ENCODE peak calls at places on chromosomes 12 and 14, in nine cellular contexts. W, P, J, M, C, H, K, V and Z are unnamed samples.

GRCh38 chr12:90015228-90015627 is 306.6 kb upstream of the ATP2B1 start:
- DNase-seq in M (no peak), C (no peak), J (no peak), H (no peak), W (no peak), K (peak), P (no peak), V (no peak), Z (no peak)

GRCh38 chr14:68593806-68594536 is 198.9 kb downstream of the ZFP36L1 start:
- DNase-seq in W (no peak), H (no peak), P (no peak), V (no peak), C (no peak), J (no peak), K (peak), M (no peak), Z (no peak)

GRCh38 chr12:127628655-127629054 is 638.3 kb upstream of the TMEM132C start:
- DNase-seq in V (no peak), J (no peak), H (no peak), C (no peak), W (no peak), K (peak), P (no peak), M (no peak), Z (no peak)

GRCh38 chr12:56987551-56988053 is 18.7 kb downstream of the ZBTB39 start:
- DNase-seq in W (peak), K (peak), C (no peak), V (peak), J (peak), P (peak), M (peak), H (peak), Z (no peak)

GRCh38 chr12:132218915-132219314 is 74.7 kb downstream of the NOC4L start:
- DNase-seq in K (no peak), W (no peak), C (no peak), J (peak), M (peak), H (no peak), P (peak), V (no peak), Z (no peak)

GRCh38 chr14:91167380-91167770 is 53.5 kb downstream of the DGLUCY start:
- DNase-seq in V (no peak), C (no peak), J (no peak), W (no peak), H (no peak), K (no peak), M (no peak), P (no peak), Z (no peak)

GRCh38 chr12:3012786-3013185 is 53.6 kb downstream of the TEAD4 start:
- DNase-seq in C (no peak), M (no peak), H (no peak), K (no peak), W (no peak), J (no peak), P (no peak), V (no peak), Z (no peak)

GRCh38 chr12:128914908-128915563 is 61.8 kb downstream of the GLT1D1 start:
- DNase-seq in M (no peak), H (no peak), V (no peak), K (no peak), J (no peak), P (peak), W (no peak), C (peak), Z (peak)

GRCh38 chr12:118175823-118176447 is 40.0 kb downstream of the PEBP1 start:
- DNase-seq in P (peak), H (no peak), C (peak), M (no peak), J (no peak), K (no peak), V (no peak), W (no peak), Z (peak)

GRCh38 chr12:80857311-80857710 is 80.4 kb downstream of the LIN7A start:
- DNase-seq in K (peak), V (no peak), H (no peak), J (no peak), P (no peak), M (no peak), C (no peak), W (no peak), Z (no peak)

GRCh38 chr14:95123895-95124579 is 33.3 kb downstream of the DICER1 start:
- DNase-seq in K (no peak), M (no peak), C (no peak), H (no peak), P (no peak), J (no peak), W (peak), V (no peak), Z (no peak)

GRCh38 chr14:30214456-30215090 is 286.9 kb upstream of the PRKD1 start:
- DNase-seq in J (peak), P (peak), M (peak), W (no peak), H (no peak), V (no peak), K (peak), C (peak), Z (no peak)
- TF ChIP-seq CTCF in J (peak), P (peak), M (peak), W (peak), H (peak), V (peak), K (peak), C (peak), Z (peak)

GRCh38 chr12:47904647-47905312 is at the start of gene VDR:
- DNase-seq in W (peak), J (peak), M (peak), H (peak), K (peak), V (peak), P (peak), C (no peak), Z (no peak)
- TF ChIP-seq CTCF in W (no peak), J (peak), M (peak), H (no peak), K (peak), V (no peak), P (peak), C (peak), Z (peak)

GRCh38 chr14:58245562-58245961 is 919 bp downstream of the PSMA3 start:
- DNase-seq in M (no peak), C (no peak), V (no peak), W (no peak), P (no peak), J (no peak), H (no peak), K (no peak), Z (no peak)

GRCh38 chr14:58239259-58240210 is 5.1 kb upstream of the PSMA3 start:
- DNase-seq in K (peak), H (peak), M (peak), J (no peak), C (peak), V (peak), P (peak), W (peak), Z (no peak)

GRCh38 chr14:58243790-58244555 is 670 bp upstream of the PSMA3 start:
- DNase-seq in K (no peak), V (no peak), M (no peak), P (peak), C (no peak), J (no peak), W (no peak), H (no peak), Z (no peak)

GRCh38 chr14:58249611-58250010 is 5.0 kb downstream of the PSMA3 start:
- DNase-seq in K (no peak), P (no peak), H (no peak), J (no peak), M (no peak), C (no peak), V (no peak), W (no peak), Z (no peak)

GRCh38 chr14:58244556-58245387 is at the start of gene PSMA3:
- DNase-seq in W (peak), H (peak), M (peak), V (peak), P (peak), K (peak), C (peak), J (peak), Z (peak)
- TF ChIP-seq CTCF in W (no peak), H (no peak), M (no peak), V (no peak), P (no peak), K (peak), C (no peak), J (no peak), Z (no peak)

GRCh38 chr14:52473557-52473956 is 78.7 kb downstream of the TXNDC16 start:
- DNase-seq in K (peak), H (no peak), J (no peak), P (peak), M (peak), W (no peak), V (no peak), C (no peak), Z (peak)
- TF ChIP-seq CTCF in K (peak), H (peak), J (peak), P (no peak), M (no peak), W (peak), V (peak), C (peak), Z (peak)

DNA sequence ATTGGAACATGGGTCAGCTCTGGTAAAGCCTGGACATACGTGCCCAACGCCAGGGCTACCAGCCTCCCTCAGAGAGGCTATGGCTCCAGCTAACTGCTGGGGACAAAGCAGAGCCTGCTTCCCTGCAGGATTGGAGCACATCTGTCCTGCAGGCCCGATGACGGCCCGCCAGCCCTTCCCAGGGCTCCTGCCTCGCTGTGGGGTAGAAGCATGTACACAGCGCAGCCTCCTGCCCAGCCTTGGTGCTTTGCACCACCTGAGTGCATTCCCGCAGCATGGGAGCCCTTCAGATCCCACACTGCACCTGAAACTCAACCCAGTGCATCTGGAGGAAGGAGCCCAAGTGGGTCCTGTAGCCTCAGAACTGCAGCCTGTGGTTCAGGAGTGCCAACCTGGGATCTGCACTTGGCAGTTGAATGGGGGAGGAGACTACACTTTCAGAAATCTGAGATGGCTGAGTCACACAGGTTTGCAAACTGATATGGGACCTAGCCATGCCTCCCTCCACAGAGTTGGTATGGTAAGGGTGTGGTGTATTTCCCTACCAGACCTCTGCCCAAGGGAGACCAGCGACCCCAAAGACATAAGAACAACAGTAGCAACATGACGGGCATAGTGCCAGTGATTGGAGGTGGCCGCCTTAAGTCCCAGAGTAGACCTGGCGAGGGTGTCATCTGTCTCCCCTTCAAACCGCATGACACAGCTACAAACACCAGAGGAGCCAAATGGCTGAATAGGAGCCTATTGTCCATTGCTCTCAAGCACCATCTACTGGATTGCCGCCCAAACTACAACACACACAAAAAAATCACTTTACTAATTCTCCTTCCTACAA is 273.9 kb upstream of the MIS18BP1 start:
- DNase-seq in M (peak), H (no peak), V (peak), K (no peak), C (peak), W (no peak), P (peak), J (peak), Z (peak)
- TF ChIP-seq CTCF in M (peak), H (peak), V (peak), K (no peak), C (peak), W (no peak), P (peak), J (peak), Z (peak)

GRCh38 chr14:37197421-37198272 is at the start of gene MIPOL1:
- DNase-seq in W (peak), J (peak), H (peak), K (peak), V (peak), C (no peak), P (no peak), M (peak), Z (no peak)
- TF ChIP-seq CTCF in W (peak), J (peak), H (peak), K (peak), V (peak), C (no peak), P (no peak), M (peak), Z (no peak)

DNA sequence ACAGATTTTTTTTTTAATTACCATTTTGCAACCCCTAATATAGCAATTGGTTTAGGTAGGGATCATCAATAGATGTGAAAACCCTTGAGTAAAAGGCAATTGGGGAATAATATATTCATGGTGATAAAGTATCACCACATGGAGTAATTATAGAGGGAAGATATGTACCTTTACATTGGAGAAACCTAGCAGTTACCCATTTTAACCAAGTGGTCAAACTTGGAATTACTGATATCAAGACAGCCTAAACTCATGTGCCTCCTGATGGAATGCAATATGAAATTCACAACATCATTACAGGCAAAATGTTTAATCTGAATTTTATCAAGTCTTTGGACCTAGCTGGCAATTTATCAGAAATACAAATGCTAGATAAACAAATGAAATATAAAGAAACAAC is 6.7 kb upstream of the SLC10A1 start:
- DNase-seq in V (no peak), H (no peak), K (no peak), W (no peak), M (peak), J (no peak), C (no peak), P (no peak), Z (no peak)
- TF ChIP-seq CTCF in V (no peak), H (peak), K (no peak), W (no peak), M (no peak), J (no peak), C (no peak), P (peak), Z (peak)

GRCh38 chr12:6915023-6915788 is 826 bp downstream of the ENO2 start:
- DNase-seq in C (no peak), J (peak), M (peak), K (no peak), H (no peak), W (peak), V (no peak), P (no peak), Z (no peak)
- TF ChIP-seq CTCF in C (no peak), J (no peak), M (no peak), K (no peak), H (no peak), W (no peak), V (no peak), P (no peak), Z (no peak)

GRCh38 chr14:60164717-60165546 is at the start of gene DHRS7:
- DNase-seq in H (peak), W (peak), P (peak), K (peak), M (peak), C (peak), J (peak), V (peak), Z (peak)
- TF ChIP-seq CTCF in H (peak), W (no peak), P (peak), K (peak), M (peak), C (peak), J (peak), V (peak), Z (peak)